ENCODE peak calls at places on chromosomes 4 and X, in seven cellular contexts. One of them, this sample, is unnamed.

GRCh38 chrX:109936114-109936513 is 66.8 kb upstream of the TMEM164 start:
- DNase-seq in fibroblast of mammary gland: peak; percentile 83
- DNase-seq in astrocyte: no peak
- DNase-seq in heart right ventricle: no peak
- DNase-seq in neural progenitor cell: no peak
- DNase-seq in colonic mucosa: no peak
- DNase-seq in LNCaP clone FGC: no peak
- DNase-seq in this sample: no peak

GRCh38 chr4:41296995-41297394 is 40.3 kb downstream of the UCHL1 start:
- DNase-seq in neural progenitor cell: no peak
- DNase-seq in astrocyte: no peak
- DNase-seq in heart right ventricle: no peak
- DNase-seq in colonic mucosa: no peak
- DNase-seq in LNCaP clone FGC: no peak
- DNase-seq in fibroblast of mammary gland: no peak
- DNase-seq in this sample: no peak

GRCh38 chr4:7546809-7547367 is 112.2 kb upstream of the PSAPL1 start:
- DNase-seq in colonic mucosa: no peak
- DNase-seq in astrocyte: peak; percentile 66
- DNase-seq in neural progenitor cell: no peak
- DNase-seq in fibroblast of mammary gland: peak; percentile 23
- DNase-seq in LNCaP clone FGC: no peak
- DNase-seq in heart right ventricle: no peak
- DNase-seq in this sample: peak; percentile 16

GRCh38 chrX:5957506-5957905 is 271.2 kb downstream of the NLGN4X start:
- DNase-seq in colonic mucosa: no peak
- DNase-seq in fibroblast of mammary gland: peak; percentile 77
- DNase-seq in LNCaP clone FGC: no peak
- DNase-seq in astrocyte: peak; percentile 83
- DNase-seq in neural progenitor cell: no peak
- DNase-seq in heart right ventricle: no peak
- DNase-seq in this sample: no peak

GRCh38 chr4:37601527-37601926 is 84.6 kb downstream of the RELL1 start:
- DNase-seq in heart right ventricle: no peak
- DNase-seq in astrocyte: peak; percentile 66
- DNase-seq in colonic mucosa: peak; percentile 65
- DNase-seq in neural progenitor cell: no peak
- DNase-seq in LNCaP clone FGC: no peak
- DNase-seq in fibroblast of mammary gland: peak; percentile 70
- DNase-seq in this sample: peak; percentile 64

GRCh38 chrX:20374450-20374849 is 107.7 kb upstream of the RPS6KA3 start:
- DNase-seq in neural progenitor cell: no peak
- DNase-seq in astrocyte: no peak
- DNase-seq in heart right ventricle: no peak
- DNase-seq in colonic mucosa: no peak
- DNase-seq in LNCaP clone FGC: peak; percentile 59
- DNase-seq in fibroblast of mammary gland: no peak
- DNase-seq in this sample: no peak

GRCh38 chr4:165873298-165874071 is 448 bp downstream of the TLL1 start:
- DNase-seq in heart right ventricle: peak; percentile 13
- DNase-seq in neural progenitor cell: peak; percentile 78
- DNase-seq in astrocyte: peak; percentile 13
- DNase-seq in colonic mucosa: peak; percentile 18
- DNase-seq in fibroblast of mammary gland: peak; percentile 16
- DNase-seq in LNCaP clone FGC: no peak
- DNase-seq in this sample: peak; percentile 44

GRCh38 chr4:34046580-34046979 is 2197.7 kb downstream of the ARAP2 start:
- DNase-seq in fibroblast of mammary gland: peak; percentile 82
- DNase-seq in neural progenitor cell: no peak
- DNase-seq in astrocyte: peak; percentile 61
- DNase-seq in LNCaP clone FGC: no peak
- DNase-seq in colonic mucosa: no peak
- DNase-seq in heart right ventricle: no peak
- DNase-seq in this sample: peak; percentile 62

GRCh38 chrX:129931411-129932136 is 25.6 kb downstream of the UTP14A start:
- DNase-seq in heart right ventricle: peak; percentile 94
- DNase-seq in astrocyte: peak; percentile 82
- DNase-seq in fibroblast of mammary gland: peak; percentile 92
- DNase-seq in colonic mucosa: peak; percentile 93
- DNase-seq in neural progenitor cell: peak; percentile 93
- DNase-seq in LNCaP clone FGC: peak; percentile 77
- DNase-seq in this sample: peak; percentile 83

GRCh38 chr4:34720563-34720962 is 1523.8 kb downstream of the ARAP2 start:
- DNase-seq in heart right ventricle: no peak
- DNase-seq in fibroblast of mammary gland: peak; percentile 57
- DNase-seq in LNCaP clone FGC: peak; percentile 11
- DNase-seq in astrocyte: peak; percentile 13
- DNase-seq in colonic mucosa: no peak
- DNase-seq in neural progenitor cell: peak; percentile 48
- DNase-seq in this sample: peak; percentile 55

GRCh38 chrX:7164174-7164573 is 16.2 kb upstream of the PUDP start:
- DNase-seq in heart right ventricle: no peak
- DNase-seq in neural progenitor cell: no peak
- DNase-seq in fibroblast of mammary gland: no peak
- DNase-seq in colonic mucosa: no peak
- DNase-seq in LNCaP clone FGC: no peak
- DNase-seq in astrocyte: no peak
- DNase-seq in this sample: no peak

GRCh38 chr4:168514249-168514852 is 17.5 kb downstream of the PALLD start:
- DNase-seq in heart right ventricle: no peak
- DNase-seq in LNCaP clone FGC: no peak
- DNase-seq in fibroblast of mammary gland: peak; percentile 64
- DNase-seq in astrocyte: no peak
- DNase-seq in neural progenitor cell: peak; percentile 48
- DNase-seq in colonic mucosa: no peak
- DNase-seq in this sample: peak; percentile 71

GRCh38 chr4:7336067-7336569 is 98.6 kb downstream of the PSAPL1 start:
- DNase-seq in LNCaP clone FGC: no peak
- DNase-seq in neural progenitor cell: no peak
- DNase-seq in fibroblast of mammary gland: no peak
- DNase-seq in astrocyte: no peak
- DNase-seq in colonic mucosa: no peak
- DNase-seq in heart right ventricle: no peak
- DNase-seq in this sample: no peak

GRCh38 chr4:151950993-151951726 is 190.4 kb upstream of the GATB start:
- DNase-seq in fibroblast of mammary gland: peak; percentile 60
- DNase-seq in colonic mucosa: no peak
- DNase-seq in heart right ventricle: no peak
- DNase-seq in neural progenitor cell: no peak
- DNase-seq in LNCaP clone FGC: no peak
- DNase-seq in astrocyte: no peak
- DNase-seq in this sample: no peak

GRCh38 chr4:147616849-147617172 is 386 bp upstream of the TMEM184C start:
- DNase-seq in heart right ventricle: no peak
- DNase-seq in colonic mucosa: no peak
- DNase-seq in astrocyte: no peak
- DNase-seq in neural progenitor cell: no peak
- DNase-seq in fibroblast of mammary gland: no peak
- DNase-seq in LNCaP clone FGC: no peak
- DNase-seq in this sample: no peak

GRCh38 chrX:39311646-39312045 is 510.4 kb downstream of the MID1IP1 start:
- DNase-seq in fibroblast of mammary gland: no peak
- DNase-seq in colonic mucosa: no peak
- DNase-seq in astrocyte: no peak
- DNase-seq in LNCaP clone FGC: no peak
- DNase-seq in heart right ventricle: no peak
- DNase-seq in neural progenitor cell: no peak
- DNase-seq in this sample: no peak

GRCh38 chr4:37623125-37623524 is 63.1 kb downstream of the RELL1 start:
- DNase-seq in LNCaP clone FGC: no peak
- DNase-seq in astrocyte: peak; percentile 22
- DNase-seq in heart right ventricle: no peak
- DNase-seq in neural progenitor cell: no peak
- DNase-seq in fibroblast of mammary gland: peak; percentile 60
- DNase-seq in colonic mucosa: no peak
- DNase-seq in this sample: no peak

GRCh38 chrX:5458300-5458699 is 770.4 kb downstream of the NLGN4X start:
- DNase-seq in heart right ventricle: no peak
- DNase-seq in colonic mucosa: no peak
- DNase-seq in astrocyte: no peak
- DNase-seq in LNCaP clone FGC: no peak
- DNase-seq in neural progenitor cell: peak; percentile 7
- DNase-seq in fibroblast of mammary gland: no peak
- DNase-seq in this sample: peak; percentile 8

GRCh38 chr4:98950925-98951324 is 22.0 kb upstream of the EIF4E start:
- DNase-seq in fibroblast of mammary gland: peak; percentile 19
- DNase-seq in heart right ventricle: no peak
- DNase-seq in astrocyte: peak; percentile 3
- DNase-seq in LNCaP clone FGC: no peak
- DNase-seq in colonic mucosa: no peak
- DNase-seq in neural progenitor cell: no peak
- DNase-seq in this sample: peak; percentile 50

GRCh38 chrX:153766098-153766817 is 2.2 kb downstream of the PLXNB3 start:
- DNase-seq in neural progenitor cell: peak; percentile 37
- DNase-seq in heart right ventricle: no peak
- DNase-seq in astrocyte: peak; percentile 61
- DNase-seq in fibroblast of mammary gland: peak; percentile 66
- DNase-seq in colonic mucosa: no peak
- DNase-seq in LNCaP clone FGC: no peak
- DNase-seq in this sample: peak; percentile 76

GRCh38 chrX:40086569-40087335 is 11.0 kb downstream of the BCOR start:
- DNase-seq in LNCaP clone FGC: no peak
- DNase-seq in fibroblast of mammary gland: no peak
- DNase-seq in astrocyte: no peak
- DNase-seq in colonic mucosa: no peak
- DNase-seq in heart right ventricle: no peak
- DNase-seq in neural progenitor cell: peak; percentile 57
- DNase-seq in this sample: no peak

GRCh38 chr4:96194993-96195392 is 355.1 kb downstream of the PDHA2 start:
- DNase-seq in astrocyte: peak; percentile 45
- DNase-seq in LNCaP clone FGC: no peak
- DNase-seq in fibroblast of mammary gland: no peak
- DNase-seq in heart right ventricle: no peak
- DNase-seq in neural progenitor cell: no peak
- DNase-seq in colonic mucosa: no peak
- DNase-seq in this sample: no peak

GRCh38 chrX:37677243-37677642 is 8.3 kb upstream of the XK start:
- DNase-seq in fibroblast of mammary gland: no peak
- DNase-seq in neural progenitor cell: no peak
- DNase-seq in colonic mucosa: no peak
- DNase-seq in astrocyte: no peak
- DNase-seq in LNCaP clone FGC: no peak
- DNase-seq in heart right ventricle: no peak
- DNase-seq in this sample: peak; percentile 38

GRCh38 chrX:19658030-19658429 is 142.7 kb upstream of the MAP3K15 start:
- DNase-seq in fibroblast of mammary gland: peak; percentile 50
- DNase-seq in astrocyte: peak; percentile 72
- DNase-seq in heart right ventricle: no peak
- DNase-seq in LNCaP clone FGC: no peak
- DNase-seq in neural progenitor cell: no peak
- DNase-seq in colonic mucosa: no peak
- DNase-seq in this sample: peak; percentile 5

GRCh38 chrX:9942086-9942485 is 25.1 kb upstream of the CLDN34 start:
- DNase-seq in neural progenitor cell: no peak
- DNase-seq in LNCaP clone FGC: no peak
- DNase-seq in heart right ventricle: no peak
- DNase-seq in astrocyte: no peak
- DNase-seq in fibroblast of mammary gland: no peak
- DNase-seq in colonic mucosa: no peak
- DNase-seq in this sample: no peak

DNA sequence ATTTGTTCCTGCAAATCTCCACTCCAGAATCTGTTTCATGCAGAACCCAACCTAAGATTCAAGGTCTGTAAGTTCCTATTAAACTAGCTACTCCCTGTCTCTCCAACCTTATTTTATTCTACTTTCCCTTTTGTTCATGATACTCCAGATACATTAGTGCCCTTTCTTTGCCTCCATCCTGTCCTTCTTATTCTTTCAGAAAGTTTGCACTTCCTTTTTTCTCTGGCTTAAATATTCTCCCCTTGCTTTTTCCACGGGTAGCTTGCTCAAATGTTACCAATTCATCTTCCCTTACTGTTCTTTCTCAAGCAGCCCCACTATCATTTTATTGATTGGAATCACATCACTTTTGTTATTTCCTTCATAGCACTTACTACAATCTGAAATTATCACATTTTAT is 72.1 kb downstream of the CAMK2D start:
- DNase-seq in heart right ventricle: no peak
- DNase-seq in neural progenitor cell: no peak
- DNase-seq in LNCaP clone FGC: no peak
- DNase-seq in fibroblast of mammary gland: no peak
- DNase-seq in colonic mucosa: no peak
- DNase-seq in astrocyte: no peak
- DNase-seq in this sample: no peak
- H3K4me3 ChIP-seq in heart right ventricle: no peak overlapping the region
- H3K4me3 ChIP-seq in neural progenitor cell: no peak overlapping the region
- H3K4me3 ChIP-seq in LNCaP clone FGC: no peak overlapping the region
- H3K4me3 ChIP-seq in fibroblast of mammary gland: no peak overlapping the region
- H3K4me3 ChIP-seq in colonic mucosa: no peak overlapping the region
- H3K4me3 ChIP-seq in astrocyte: no peak overlapping the region
- H3K4me3 ChIP-seq in this sample: no peak overlapping the region

GRCh38 chr4:38752393-38752961 is 30.3 kb downstream of the TLR10 start:
- DNase-seq in astrocyte: peak; percentile 58
- DNase-seq in heart right ventricle: no peak
- DNase-seq in fibroblast of mammary gland: peak; percentile 73
- DNase-seq in colonic mucosa: no peak
- DNase-seq in LNCaP clone FGC: no peak
- DNase-seq in neural progenitor cell: peak; percentile 20
- DNase-seq in this sample: no peak
- H3K4me3 ChIP-seq in astrocyte: peak overlapping the region; percentile 40
- H3K4me3 ChIP-seq in heart right ventricle: peak overlapping the region; percentile 20
- H3K4me3 ChIP-seq in fibroblast of mammary gland: no peak overlapping the region
- H3K4me3 ChIP-seq in colonic mucosa: no peak overlapping the region
- H3K4me3 ChIP-seq in LNCaP clone FGC: no peak overlapping the region
- H3K4me3 ChIP-seq in neural progenitor cell: no peak overlapping the region
- H3K4me3 ChIP-seq in this sample: no peak overlapping the region

GRCh38 chr4:88531549-88531948 is 8.0 kb upstream of the PYURF start:
- DNase-seq in astrocyte: no peak
- DNase-seq in fibroblast of mammary gland: peak; percentile 43
- DNase-seq in LNCaP clone FGC: peak; percentile 46
- DNase-seq in colonic mucosa: no peak
- DNase-seq in neural progenitor cell: no peak
- DNase-seq in heart right ventricle: no peak
- DNase-seq in this sample: no peak

GRCh38 chr4:88528861-88529260 is 5.3 kb upstream of the PYURF start:
- DNase-seq in astrocyte: no peak
- DNase-seq in neural progenitor cell: no peak
- DNase-seq in heart right ventricle: no peak
- DNase-seq in fibroblast of mammary gland: no peak
- DNase-seq in LNCaP clone FGC: no peak
- DNase-seq in colonic mucosa: no peak
- DNase-seq in this sample: no peak

GRCh38 chr4:88533937-88534750 is 10.6 kb upstream of the PYURF start:
- DNase-seq in fibroblast of mammary gland: peak; percentile 96
- DNase-seq in LNCaP clone FGC: no peak
- DNase-seq in astrocyte: peak; percentile 92
- DNase-seq in heart right ventricle: no peak
- DNase-seq in colonic mucosa: no peak
- DNase-seq in neural progenitor cell: no peak
- DNase-seq in this sample: peak; percentile 92

GRCh38 chr4:88535090-88535755 is 11.6 kb upstream of the PYURF start:
- DNase-seq in fibroblast of mammary gland: no peak
- DNase-seq in colonic mucosa: no peak
- DNase-seq in LNCaP clone FGC: no peak
- DNase-seq in neural progenitor cell: no peak
- DNase-seq in astrocyte: no peak
- DNase-seq in heart right ventricle: no peak
- DNase-seq in this sample: no peak

GRCh38 chr4:88533088-88533790 is 9.7 kb upstream of the PYURF start:
- DNase-seq in heart right ventricle: no peak
- DNase-seq in colonic mucosa: no peak
- DNase-seq in neural progenitor cell: no peak
- DNase-seq in LNCaP clone FGC: no peak
- DNase-seq in astrocyte: peak; percentile 74
- DNase-seq in fibroblast of mammary gland: peak; percentile 96
- DNase-seq in this sample: peak; percentile 26
- H3K4me3 ChIP-seq in heart right ventricle: no peak overlapping the region
- H3K4me3 ChIP-seq in colonic mucosa: no peak overlapping the region
- H3K4me3 ChIP-seq in neural progenitor cell: no peak overlapping the region
- H3K4me3 ChIP-seq in LNCaP clone FGC: no peak overlapping the region
- H3K4me3 ChIP-seq in astrocyte: peak overlapping the region; percentile 32
- H3K4me3 ChIP-seq in fibroblast of mammary gland: peak overlapping the region; percentile 63
- H3K4me3 ChIP-seq in this sample: peak overlapping the region; percentile 36

GRCh38 chr4:4861592-4862551 is 2.4 kb downstream of the MSX1 start:
- DNase-seq in LNCaP clone FGC: no peak
- DNase-seq in neural progenitor cell: peak; percentile 47
- DNase-seq in colonic mucosa: no peak
- DNase-seq in astrocyte: no peak
- DNase-seq in fibroblast of mammary gland: no peak
- DNase-seq in heart right ventricle: no peak
- DNase-seq in this sample: no peak
- H3K4me3 ChIP-seq in LNCaP clone FGC: no peak overlapping the region
- H3K4me3 ChIP-seq in neural progenitor cell: no peak overlapping the region
- H3K4me3 ChIP-seq in colonic mucosa: no peak overlapping the region
- H3K4me3 ChIP-seq in astrocyte: peak overlapping the region; percentile 80
- H3K4me3 ChIP-seq in fibroblast of mammary gland: peak overlapping the region; percentile 85
- H3K4me3 ChIP-seq in heart right ventricle: peak overlapping the region; percentile 70
- H3K4me3 ChIP-seq in this sample: no peak overlapping the region